ENCODE peak calls at places on chromosome 19, in nine cellular contexts. One of them, this sample, is unnamed.

GRCh38 chr19:737591-738093 is 13.3 kb upstream of the MISP start:
- DNase-seq in pancreas: no peak
- DNase-seq in left lung: peak
- DNase-seq in RWPE1: no peak
- DNase-seq in breast epithelium: no peak
- DNase-seq in heart left ventricle: no peak
- DNase-seq in caudate nucleus: no peak
- DNase-seq in adrenal gland: peak
- DNase-seq in CD4-positive, alpha-beta memory T cell: peak
- DNase-seq in this sample: peak

GRCh38 chr19:46838160-46838559 is 12.5 kb downstream of the AP2S1 start:
- DNase-seq in RWPE1: no peak
- DNase-seq in CD4-positive, alpha-beta memory T cell: no peak
- DNase-seq in caudate nucleus: no peak
- DNase-seq in left lung: no peak
- DNase-seq in pancreas: no peak
- DNase-seq in heart left ventricle: no peak
- DNase-seq in breast epithelium: no peak
- DNase-seq in adrenal gland: no peak
- DNase-seq in this sample: no peak

GRCh38 chr19:41588497-41589209 is 12.7 kb downstream of the CEACAM21 start:
- DNase-seq in left lung: no peak
- DNase-seq in caudate nucleus: no peak
- DNase-seq in pancreas: no peak
- DNase-seq in heart left ventricle: no peak
- DNase-seq in CD4-positive, alpha-beta memory T cell: no peak
- DNase-seq in RWPE1: peak
- DNase-seq in adrenal gland: peak
- DNase-seq in breast epithelium: no peak
- DNase-seq in this sample: peak

GRCh38 chr19:5060591-5061339 is 91.9 kb downstream of the KDM4B start:
- DNase-seq in RWPE1: no peak
- DNase-seq in pancreas: no peak
- DNase-seq in caudate nucleus: no peak
- DNase-seq in adrenal gland: no peak
- DNase-seq in breast epithelium: no peak
- DNase-seq in heart left ventricle: no peak
- DNase-seq in CD4-positive, alpha-beta memory T cell: no peak
- DNase-seq in left lung: no peak
- DNase-seq in this sample: no peak

GRCh38 chr19:42038675-42039074 is 31.3 kb downstream of the GRIK5 start:
- DNase-seq in caudate nucleus: no peak
- DNase-seq in heart left ventricle: peak
- DNase-seq in pancreas: no peak
- DNase-seq in CD4-positive, alpha-beta memory T cell: no peak
- DNase-seq in breast epithelium: no peak
- DNase-seq in left lung: peak
- DNase-seq in adrenal gland: peak
- DNase-seq in RWPE1: no peak
- DNase-seq in this sample: no peak

GRCh38 chr19:55455576-55456235 is 5.7 kb downstream of the ISOC2 start:
- DNase-seq in left lung: no peak
- DNase-seq in adrenal gland: peak
- DNase-seq in RWPE1: no peak
- DNase-seq in caudate nucleus: no peak
- DNase-seq in breast epithelium: no peak
- DNase-seq in pancreas: no peak
- DNase-seq in heart left ventricle: no peak
- DNase-seq in CD4-positive, alpha-beta memory T cell: no peak
- DNase-seq in this sample: no peak

GRCh38 chr19:4807188-4807587 is 15.7 kb downstream of the FEM1A start:
- DNase-seq in CD4-positive, alpha-beta memory T cell: no peak
- DNase-seq in pancreas: no peak
- DNase-seq in breast epithelium: no peak
- DNase-seq in adrenal gland: peak
- DNase-seq in caudate nucleus: no peak
- DNase-seq in left lung: peak
- DNase-seq in heart left ventricle: no peak
- DNase-seq in RWPE1: no peak
- DNase-seq in this sample: no peak

GRCh38 chr19:19115954-19116353 is 22.3 kb downstream of the TMEM161A start:
- DNase-seq in left lung: peak
- DNase-seq in caudate nucleus: no peak
- DNase-seq in heart left ventricle: no peak
- DNase-seq in pancreas: no peak
- DNase-seq in CD4-positive, alpha-beta memory T cell: peak
- DNase-seq in adrenal gland: peak
- DNase-seq in breast epithelium: no peak
- DNase-seq in RWPE1: no peak
- DNase-seq in this sample: no peak

GRCh38 chr19:48415395-48415794 is 21.9 kb downstream of the GRIN2D start:
- DNase-seq in pancreas: peak
- DNase-seq in breast epithelium: peak
- DNase-seq in heart left ventricle: peak
- DNase-seq in caudate nucleus: peak
- DNase-seq in RWPE1: peak
- DNase-seq in CD4-positive, alpha-beta memory T cell: peak
- DNase-seq in left lung: peak
- DNase-seq in adrenal gland: peak
- DNase-seq in this sample: peak

GRCh38 chr19:16373539-16373938 is 48.9 kb downstream of the KLF2 start:
- DNase-seq in caudate nucleus: no peak
- DNase-seq in pancreas: no peak
- DNase-seq in left lung: peak
- DNase-seq in breast epithelium: no peak
- DNase-seq in adrenal gland: peak
- DNase-seq in CD4-positive, alpha-beta memory T cell: no peak
- DNase-seq in RWPE1: no peak
- DNase-seq in heart left ventricle: peak
- DNase-seq in this sample: peak

GRCh38 chr19:28482221-28482620 is 730.7 kb downstream of the UQCRFS1 start:
- DNase-seq in RWPE1: no peak
- DNase-seq in left lung: no peak
- DNase-seq in CD4-positive, alpha-beta memory T cell: no peak
- DNase-seq in caudate nucleus: peak
- DNase-seq in adrenal gland: no peak
- DNase-seq in heart left ventricle: no peak
- DNase-seq in pancreas: no peak
- DNase-seq in breast epithelium: no peak
- DNase-seq in this sample: no peak
- H3K27ac ChIP-seq in RWPE1: no peak
- H3K27ac ChIP-seq in left lung: no peak
- H3K27ac ChIP-seq in CD4-positive, alpha-beta memory T cell: no peak
- H3K27ac ChIP-seq in caudate nucleus: no peak
- H3K27ac ChIP-seq in adrenal gland: no peak
- H3K27ac ChIP-seq in heart left ventricle: no peak
- H3K27ac ChIP-seq in pancreas: no peak
- H3K27ac ChIP-seq in breast epithelium: no peak
- H3K27ac ChIP-seq in this sample: no peak

DNA sequence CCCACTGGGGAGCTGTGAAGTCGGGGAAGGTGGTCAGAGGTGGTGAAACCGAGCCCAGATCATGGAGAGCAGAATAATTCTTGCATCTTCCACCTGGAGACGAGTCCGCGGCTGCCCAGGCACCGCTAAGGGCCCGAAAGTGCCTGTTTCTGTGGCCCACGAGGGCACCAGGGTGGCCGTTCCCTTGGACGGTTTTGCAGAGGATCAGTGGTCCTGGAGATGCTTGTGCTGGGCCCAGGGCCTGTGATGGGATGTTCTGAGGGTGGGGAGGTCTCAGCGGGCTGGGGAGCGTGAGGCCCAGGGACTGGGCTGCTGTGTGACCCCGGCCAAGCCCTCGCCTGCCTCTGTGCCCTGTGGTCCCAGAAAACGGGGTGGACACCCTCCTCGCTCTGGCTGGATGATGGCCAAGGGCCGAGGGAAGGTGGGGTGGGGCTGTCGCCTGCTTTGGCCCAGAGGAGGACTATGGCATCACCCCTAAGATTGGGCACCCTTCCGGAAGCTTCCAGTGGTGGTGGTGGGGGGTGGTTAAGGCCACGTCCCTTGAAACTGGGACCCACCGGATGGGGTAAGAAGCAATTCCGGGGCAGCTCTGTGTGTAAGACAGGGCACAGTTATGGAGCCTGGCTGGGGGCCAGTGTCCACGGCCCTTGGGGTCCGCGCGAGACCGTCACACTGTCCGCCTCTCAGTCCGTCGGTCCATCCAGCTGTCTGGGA is 51.3 kb upstream of the NFIC start:
- DNase-seq in adrenal gland: no peak
- DNase-seq in caudate nucleus: no peak
- DNase-seq in breast epithelium: no peak
- DNase-seq in pancreas: peak
- DNase-seq in RWPE1: no peak
- DNase-seq in left lung: no peak
- DNase-seq in heart left ventricle: no peak
- DNase-seq in CD4-positive, alpha-beta memory T cell: no peak
- DNase-seq in this sample: no peak
- H3K27ac ChIP-seq in adrenal gland: no peak
- H3K27ac ChIP-seq in caudate nucleus: no peak
- H3K27ac ChIP-seq in breast epithelium: no peak
- H3K27ac ChIP-seq in pancreas: no peak
- H3K27ac ChIP-seq in RWPE1: no peak
- H3K27ac ChIP-seq in left lung: no peak
- H3K27ac ChIP-seq in heart left ventricle: no peak
- H3K27ac ChIP-seq in CD4-positive, alpha-beta memory T cell: no peak
- H3K27ac ChIP-seq in this sample: no peak

GRCh38 chr19:3053780-3054179 is 8.5 kb downstream of the TLE5 start:
- DNase-seq in pancreas: no peak
- DNase-seq in CD4-positive, alpha-beta memory T cell: no peak
- DNase-seq in left lung: no peak
- DNase-seq in caudate nucleus: no peak
- DNase-seq in heart left ventricle: no peak
- DNase-seq in RWPE1: no peak
- DNase-seq in adrenal gland: no peak
- DNase-seq in breast epithelium: no peak
- DNase-seq in this sample: no peak

GRCh38 chr19:3055741-3056453 is 6.4 kb downstream of the TLE5 start:
- DNase-seq in left lung: peak
- DNase-seq in RWPE1: peak
- DNase-seq in pancreas: peak
- DNase-seq in adrenal gland: no peak
- DNase-seq in breast epithelium: peak
- DNase-seq in caudate nucleus: no peak
- DNase-seq in CD4-positive, alpha-beta memory T cell: no peak
- DNase-seq in heart left ventricle: no peak
- DNase-seq in this sample: no peak

GRCh38 chr19:3054972-3055740 is 7.1 kb downstream of the TLE5 start:
- DNase-seq in adrenal gland: no peak
- DNase-seq in breast epithelium: no peak
- DNase-seq in caudate nucleus: peak
- DNase-seq in RWPE1: peak
- DNase-seq in CD4-positive, alpha-beta memory T cell: no peak
- DNase-seq in left lung: no peak
- DNase-seq in pancreas: no peak
- DNase-seq in heart left ventricle: no peak
- DNase-seq in this sample: no peak

GRCh38 chr19:3053218-3053621 is 9.1 kb downstream of the TLE5 start:
- DNase-seq in adrenal gland: no peak
- DNase-seq in CD4-positive, alpha-beta memory T cell: no peak
- DNase-seq in heart left ventricle: no peak
- DNase-seq in breast epithelium: no peak
- DNase-seq in RWPE1: no peak
- DNase-seq in left lung: no peak
- DNase-seq in pancreas: no peak
- DNase-seq in caudate nucleus: no peak
- DNase-seq in this sample: no peak

DNA sequence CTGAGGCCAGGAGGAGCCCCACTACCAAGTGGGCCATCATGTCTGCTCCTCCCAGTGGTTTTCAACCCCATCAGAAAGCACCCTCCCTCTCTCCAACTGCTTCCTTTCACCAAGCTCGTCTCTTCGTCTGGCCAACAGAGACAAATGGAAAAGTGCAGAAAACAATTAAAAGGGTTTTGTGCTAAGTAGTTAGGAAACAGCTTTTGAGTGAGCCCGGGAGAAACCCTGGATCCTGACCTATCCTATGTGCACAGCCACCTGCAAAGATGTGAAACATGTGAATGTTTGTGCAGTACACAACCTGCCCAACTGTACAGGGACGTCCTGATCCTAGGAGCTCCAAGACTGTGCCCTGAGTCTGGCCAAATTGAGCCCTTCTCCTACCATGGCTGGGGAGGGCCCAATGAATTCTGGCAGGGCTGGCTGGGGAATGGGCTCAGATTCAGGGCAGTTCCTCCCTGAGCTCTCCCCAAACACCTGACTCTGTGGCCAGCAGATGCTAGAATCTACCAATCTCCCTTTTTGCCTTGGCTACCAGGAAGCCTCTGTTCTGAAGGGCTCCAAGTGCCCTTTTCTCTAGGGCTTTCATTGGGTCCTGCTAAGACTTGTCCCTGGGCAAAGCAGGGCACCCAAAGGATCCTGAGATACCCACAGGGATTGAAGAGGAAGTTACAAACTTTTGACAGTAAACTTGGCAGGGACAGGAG is 7.9 kb downstream of the TLE5 start:
- DNase-seq in pancreas: no peak
- DNase-seq in caudate nucleus: no peak
- DNase-seq in heart left ventricle: no peak
- DNase-seq in RWPE1: no peak
- DNase-seq in left lung: no peak
- DNase-seq in CD4-positive, alpha-beta memory T cell: no peak
- DNase-seq in breast epithelium: no peak
- DNase-seq in adrenal gland: no peak
- DNase-seq in this sample: no peak
- H3K27ac ChIP-seq in pancreas: no peak
- H3K27ac ChIP-seq in caudate nucleus: no peak
- H3K27ac ChIP-seq in heart left ventricle: no peak
- H3K27ac ChIP-seq in RWPE1: peak
- H3K27ac ChIP-seq in left lung: peak
- H3K27ac ChIP-seq in CD4-positive, alpha-beta memory T cell: no peak
- H3K27ac ChIP-seq in breast epithelium: peak
- H3K27ac ChIP-seq in adrenal gland: no peak
- H3K27ac ChIP-seq in this sample: no peak

GRCh38 chr19:10756791-10757190 is 38.9 kb downstream of the DNM2 start:
- DNase-seq in left lung: no peak
- DNase-seq in RWPE1: no peak
- DNase-seq in caudate nucleus: no peak
- DNase-seq in breast epithelium: no peak
- DNase-seq in pancreas: no peak
- DNase-seq in CD4-positive, alpha-beta memory T cell: no peak
- DNase-seq in adrenal gland: no peak
- DNase-seq in heart left ventricle: no peak
- DNase-seq in this sample: no peak

GRCh38 chr19:10753305-10753704 is 35.4 kb downstream of the DNM2 start:
- DNase-seq in left lung: no peak
- DNase-seq in CD4-positive, alpha-beta memory T cell: no peak
- DNase-seq in RWPE1: no peak
- DNase-seq in caudate nucleus: no peak
- DNase-seq in adrenal gland: no peak
- DNase-seq in heart left ventricle: no peak
- DNase-seq in pancreas: no peak
- DNase-seq in breast epithelium: no peak
- DNase-seq in this sample: no peak

GRCh38 chr19:10752913-10753285 is 35.0 kb downstream of the DNM2 start:
- DNase-seq in adrenal gland: no peak
- DNase-seq in breast epithelium: no peak
- DNase-seq in RWPE1: no peak
- DNase-seq in CD4-positive, alpha-beta memory T cell: no peak
- DNase-seq in left lung: no peak
- DNase-seq in pancreas: no peak
- DNase-seq in caudate nucleus: no peak
- DNase-seq in heart left ventricle: no peak
- DNase-seq in this sample: no peak

GRCh38 chr19:10758978-10759377 is 41.1 kb downstream of the DNM2 start:
- DNase-seq in RWPE1: no peak
- DNase-seq in left lung: no peak
- DNase-seq in breast epithelium: no peak
- DNase-seq in caudate nucleus: no peak
- DNase-seq in adrenal gland: no peak
- DNase-seq in CD4-positive, alpha-beta memory T cell: no peak
- DNase-seq in pancreas: no peak
- DNase-seq in heart left ventricle: no peak
- DNase-seq in this sample: no peak

GRCh38 chr19:10756371-10756770 is 38.5 kb downstream of the DNM2 start:
- DNase-seq in breast epithelium: no peak
- DNase-seq in adrenal gland: no peak
- DNase-seq in left lung: no peak
- DNase-seq in heart left ventricle: no peak
- DNase-seq in RWPE1: no peak
- DNase-seq in caudate nucleus: no peak
- DNase-seq in pancreas: no peak
- DNase-seq in CD4-positive, alpha-beta memory T cell: no peak
- DNase-seq in this sample: no peak
- H3K27ac ChIP-seq in breast epithelium: no peak
- H3K27ac ChIP-seq in adrenal gland: no peak
- H3K27ac ChIP-seq in left lung: peak
- H3K27ac ChIP-seq in heart left ventricle: no peak
- H3K27ac ChIP-seq in RWPE1: no peak
- H3K27ac ChIP-seq in caudate nucleus: no peak
- H3K27ac ChIP-seq in pancreas: no peak
- H3K27ac ChIP-seq in CD4-positive, alpha-beta memory T cell: no peak
- H3K27ac ChIP-seq in this sample: no peak